ENCODE peak calls at places on chromosomes 5 and 9, in eight cellular contexts. L is endothelial cell; X is activated CD4-positive, alpha-beta T cell treated with anti-CD3 and anti-CD28 coated beads, Interleukin-2, amount 10 ng/mL, durations not matched to agents 7 days and 5 days; H is brain microvascular endothelial cell; E is NCI-H2029; V is A172; C is fibroblast of lung; N is posterior cingulate gyrus. P is an unnamed sample.

GRCh38 chr9:111843971-111844370 is 49.2 kb upstream of the SHOC1 start:
- DNase-seq in V (no peak), E (no peak), L (no peak), N (no peak), C (no peak), H (no peak), X (no peak), P (no peak)

GRCh38 chr9:98380065-98380681 is 124.7 kb upstream of the TBC1D2 start:
- DNase-seq in E (no peak), X (no peak), N (no peak), C (peak; percentile 45), L (peak; percentile 39), H (peak; percentile 46), V (peak; percentile 79), P (no peak)

GRCh38 chr9:110141118-110141797 is 66.7 kb downstream of the C9orf152 start:
- DNase-seq in X (no peak), E (no peak), N (no peak), C (peak; percentile 90), V (peak; percentile 83), H (peak; percentile 94), L (no peak), P (peak; percentile 95)

GRCh38 chr9:130587921-130588320 is 8.5 kb downstream of the FUBP3 start:
- DNase-seq in X (no peak), L (no peak), E (no peak), H (no peak), N (peak; percentile 19), C (no peak), V (no peak), P (no peak)

GRCh38 chr9:122265265-122265900 is 701 bp downstream of the MRRF start:
- DNase-seq in C (peak; percentile 33), X (peak; percentile 45), L (no peak), H (no peak), N (no peak), V (no peak), E (peak; percentile 32), P (no peak)

GRCh38 chr5:41371741-41372140 is 138.7 kb downstream of the PLCXD3 start:
- DNase-seq in L (no peak), C (peak; percentile 29), V (peak; percentile 40), H (no peak), X (no peak), N (no peak), E (no peak), P (no peak)

GRCh38 chr9:105500108-105500766 is 52.4 kb downstream of the FSD1L start:
- DNase-seq in L (no peak), V (no peak), C (no peak), H (peak; percentile 9), E (no peak), X (no peak), N (no peak), P (no peak)

GRCh38 chr9:121823451-121824169 is 172.2 kb downstream of the DAB2IP start:
- DNase-seq in L (no peak), N (no peak), V (no peak), H (no peak), C (no peak), E (no peak), X (no peak), P (no peak)

GRCh38 chr9:135848341-135849047 is 58.9 kb downstream of the CAMSAP1 start:
- DNase-seq in C (no peak), H (no peak), E (no peak), L (no peak), X (no peak), N (no peak), V (no peak), P (no peak)